ENCODE peak calls at places on chromosome 9, in four cellular contexts. One of them, this sample, is unnamed.

GRCh38 chr9:123421211-123421585 is 65.2 kb downstream of the CRB2 start:
- DNase-seq in EH: no peak
- DNase-seq in GM19239: no peak
- DNase-seq in SK-N-SH: no peak
- DNase-seq in this sample: no peak

GRCh38 chr9:121699271-121700164 is 48.1 kb downstream of the DAB2IP start:
- DNase-seq in EH: peak; percentile 74
- DNase-seq in GM19239: peak; percentile 71
- DNase-seq in SK-N-SH: peak; percentile 74
- DNase-seq in this sample: peak; percentile 79

GRCh38 chr9:81822263-81822865 is 105.9 kb upstream of the SPATA31D4 start:
- DNase-seq in EH: no peak
- DNase-seq in GM19239: no peak
- DNase-seq in SK-N-SH: no peak
- DNase-seq in this sample: peak; percentile 60

GRCh38 chr9:135248111-135248510 is 160.6 kb downstream of the OLFM1 start:
- DNase-seq in EH: no peak
- DNase-seq in GM19239: no peak
- DNase-seq in SK-N-SH: no peak
- DNase-seq in this sample: no peak

GRCh38 chr9:110669439-110669838 is 848 bp downstream of the MUSK start:
- DNase-seq in EH: peak; percentile 13
- DNase-seq in GM19239: no peak
- DNase-seq in SK-N-SH: no peak
- DNase-seq in this sample: no peak

GRCh38 chr9:134641173-134641985 is at the start of gene COL5A1:
- DNase-seq in EH: peak; percentile 96
- DNase-seq in GM19239: no peak
- DNase-seq in SK-N-SH: peak; percentile 94
- DNase-seq in this sample: peak; percentile 94

GRCh38 chr9:84139296-84140100 is 158.9 kb downstream of the RMI1 start:
- DNase-seq in EH: peak; percentile 57
- DNase-seq in GM19239: no peak
- DNase-seq in SK-N-SH: no peak
- DNase-seq in this sample: no peak

GRCh38 chr9:108883085-108883484 is 21.0 kb downstream of the ACTL7A start:
- DNase-seq in EH: no peak
- DNase-seq in GM19239: no peak
- DNase-seq in SK-N-SH: no peak
- DNase-seq in this sample: no peak

GRCh38 chr9:87338075-87338989 is 159.3 kb upstream of the DAPK1 start:
- DNase-seq in EH: no peak
- DNase-seq in GM19239: no peak
- DNase-seq in SK-N-SH: peak; percentile 35
- DNase-seq in this sample: no peak

GRCh38 chr9:129990269-129991005 is 52.6 kb downstream of the FNBP1 start:
- DNase-seq in EH: peak; percentile 21
- DNase-seq in GM19239: no peak
- DNase-seq in SK-N-SH: no peak
- DNase-seq in this sample: no peak

GRCh38 chr9:133592731-133593409 is 16.3 kb downstream of the FAM163B start:
- DNase-seq in EH: no peak
- DNase-seq in GM19239: no peak
- DNase-seq in SK-N-SH: no peak
- DNase-seq in this sample: no peak

GRCh38 chr9:35555881-35556280 is 49.2 kb upstream of the TESK1 start:
- DNase-seq in EH: no peak
- DNase-seq in GM19239: no peak
- DNase-seq in SK-N-SH: no peak
- DNase-seq in this sample: no peak

GRCh38 chr9:36845844-36846243 is 188.2 kb downstream of the PAX5 start:
- DNase-seq in EH: no peak
- DNase-seq in GM19239: no peak
- DNase-seq in SK-N-SH: no peak
- DNase-seq in this sample: no peak

GRCh38 chr9:115189686-115190085 is 71.7 kb upstream of the TNC start:
- DNase-seq in EH: peak; percentile 20
- DNase-seq in GM19239: no peak
- DNase-seq in SK-N-SH: no peak
- DNase-seq in this sample: no peak

GRCh38 chr9:136202449-136203405 is 2.2 kb downstream of the LHX3 start:
- DNase-seq in EH: no peak
- DNase-seq in GM19239: no peak
- DNase-seq in SK-N-SH: peak; percentile 74
- DNase-seq in this sample: no peak

GRCh38 chr9:91813261-91813795 is 136.7 kb downstream of the ROR2 start:
- DNase-seq in EH: no peak
- DNase-seq in GM19239: no peak
- DNase-seq in SK-N-SH: no peak
- DNase-seq in this sample: peak; percentile 6

GRCh38 chr9:106717686-106718085 is 145.3 kb upstream of the ZNF462 start:
- DNase-seq in EH: peak; percentile 81
- DNase-seq in GM19239: no peak
- DNase-seq in SK-N-SH: no peak
- DNase-seq in this sample: no peak

GRCh38 chr9:88880194-88880593 is 111.1 kb upstream of the S1PR3 start:
- DNase-seq in EH: no peak
- DNase-seq in GM19239: no peak
- DNase-seq in SK-N-SH: no peak
- DNase-seq in this sample: no peak

GRCh38 chr9:135960328-135961276 is 571 bp downstream of the UBAC1 start:
- DNase-seq in EH: peak; percentile 43
- DNase-seq in GM19239: peak; percentile 28
- DNase-seq in SK-N-SH: peak; percentile 80
- DNase-seq in this sample: no peak

GRCh38 chr9:70439991-70440706 is 25.7 kb upstream of the KLF9 start:
- DNase-seq in EH: peak; percentile 19
- DNase-seq in GM19239: no peak
- DNase-seq in SK-N-SH: no peak
- DNase-seq in this sample: no peak

GRCh38 chr9:89381308-89381609 is 63.0 kb downstream of the SECISBP2 start:
- DNase-seq in EH: no peak
- DNase-seq in GM19239: no peak
- DNase-seq in SK-N-SH: no peak
- DNase-seq in this sample: no peak

GRCh38 chr9:33375238-33375840 is 27.0 kb downstream of the AQP7 start:
- DNase-seq in EH: no peak
- DNase-seq in GM19239: no peak
- DNase-seq in SK-N-SH: no peak
- DNase-seq in this sample: peak; percentile 64

GRCh38 chr9:122264360-122265264 is at the start of the genes MRRF and RBM18:
- DNase-seq in EH: peak; percentile 90
- DNase-seq in GM19239: peak; percentile 69
- DNase-seq in SK-N-SH: peak; percentile 91
- DNase-seq in this sample: peak; percentile 97

GRCh38 chr9:27453860-27454553 is 70.1 kb upstream of the IFNK start:
- DNase-seq in EH: no peak
- DNase-seq in GM19239: no peak
- DNase-seq in SK-N-SH: no peak
- DNase-seq in this sample: no peak

This sample was measured in ecto neural progenitor cell.